ENCODE peak calls at places on chromosomes 4 and X, in five cellular contexts. One of them, this sample, is unnamed.

GRCh38 chr4:8185280-8185679 is 13.8 kb upstream of the SH3TC1 start:
- DNase-seq in astrocyte: peak
- DNase-seq in IMR-90: peak
- DNase-seq in lower leg skin: no peak
- DNase-seq in bronchial epithelial cell: peak
- DNase-seq in this sample: peak

GRCh38 chr4:105808459-105809041 is 86.7 kb upstream of the NPNT start:
- DNase-seq in bronchial epithelial cell: peak
- DNase-seq in IMR-90: peak
- DNase-seq in lower leg skin: no peak
- DNase-seq in astrocyte: peak
- DNase-seq in this sample: peak

GRCh38 chrX:67503453-67503852 is 40.4 kb upstream of the AR start:
- DNase-seq in bronchial epithelial cell: no peak
- DNase-seq in astrocyte: no peak
- DNase-seq in IMR-90: no peak
- DNase-seq in lower leg skin: no peak
- DNase-seq in this sample: no peak

GRCh38 chrX:100587846-100588245 is 3.1 kb downstream of the TNMD start:
- DNase-seq in lower leg skin: no peak
- DNase-seq in bronchial epithelial cell: no peak
- DNase-seq in astrocyte: no peak
- DNase-seq in IMR-90: no peak
- DNase-seq in this sample: no peak

GRCh38 chrX:121496966-121497365 is 449.6 kb downstream of the GLUD2 start:
- DNase-seq in lower leg skin: no peak
- DNase-seq in astrocyte: peak
- DNase-seq in bronchial epithelial cell: no peak
- DNase-seq in IMR-90: no peak
- DNase-seq in this sample: peak

GRCh38 chr4:108852691-108853090 is 89.8 kb upstream of the ETNPPL start:
- DNase-seq in bronchial epithelial cell: no peak
- DNase-seq in lower leg skin: no peak
- DNase-seq in IMR-90: no peak
- DNase-seq in astrocyte: no peak
- DNase-seq in this sample: no peak

GRCh38 chr4:74410272-74410671 is 34.7 kb upstream of the AREG start:
- DNase-seq in astrocyte: peak
- DNase-seq in bronchial epithelial cell: peak
- DNase-seq in lower leg skin: no peak
- DNase-seq in IMR-90: peak
- DNase-seq in this sample: no peak

GRCh38 chr4:102089850-102090621 is 255.2 kb downstream of the SLC39A8 start:
- DNase-seq in IMR-90: no peak
- DNase-seq in astrocyte: no peak
- DNase-seq in bronchial epithelial cell: no peak
- DNase-seq in lower leg skin: no peak
- DNase-seq in this sample: no peak

GRCh38 chr4:69167300-69167699 is 47.2 kb downstream of the UGT2B11 start:
- DNase-seq in astrocyte: peak
- DNase-seq in IMR-90: peak
- DNase-seq in lower leg skin: no peak
- DNase-seq in bronchial epithelial cell: peak
- DNase-seq in this sample: peak

GRCh38 chrX:17738737-17739535 is 1.6 kb downstream of the SCML1 start:
- DNase-seq in bronchial epithelial cell: no peak
- DNase-seq in astrocyte: peak
- DNase-seq in lower leg skin: no peak
- DNase-seq in IMR-90: no peak
- DNase-seq in this sample: no peak

GRCh38 chrX:153884136-153885076 is 1.6 kb downstream of the L1CAM start:
- DNase-seq in lower leg skin: no peak
- DNase-seq in IMR-90: no peak
- DNase-seq in bronchial epithelial cell: peak
- DNase-seq in astrocyte: no peak
- DNase-seq in this sample: no peak

GRCh38 chr4:47526281-47526680 is 41.2 kb downstream of the ATP10D start:
- DNase-seq in bronchial epithelial cell: peak
- DNase-seq in astrocyte: peak
- DNase-seq in lower leg skin: no peak
- DNase-seq in IMR-90: peak
- DNase-seq in this sample: no peak

GRCh38 chrX:148316446-148316845 is 184.0 kb upstream of the AFF2 start:
- DNase-seq in astrocyte: no peak
- DNase-seq in IMR-90: no peak
- DNase-seq in bronchial epithelial cell: no peak
- DNase-seq in lower leg skin: no peak
- DNase-seq in this sample: no peak

GRCh38 chr4:3781193-3781886 is 15.2 kb downstream of the ADRA2C start:
- DNase-seq in bronchial epithelial cell: no peak
- DNase-seq in astrocyte: no peak
- DNase-seq in lower leg skin: no peak
- DNase-seq in IMR-90: no peak
- DNase-seq in this sample: no peak

GRCh38 chr4:82515705-82516104 is 46.1 kb downstream of the TMEM150C start:
- DNase-seq in lower leg skin: no peak
- DNase-seq in bronchial epithelial cell: peak
- DNase-seq in astrocyte: peak
- DNase-seq in IMR-90: peak
- DNase-seq in this sample: peak

GRCh38 chr4:168836482-168836881 is 173.6 kb downstream of the CBR4 start:
- DNase-seq in bronchial epithelial cell: no peak
- DNase-seq in IMR-90: no peak
- DNase-seq in lower leg skin: no peak
- DNase-seq in astrocyte: no peak
- DNase-seq in this sample: no peak

GRCh38 chrX:9195199-9195880 is 161.4 kb upstream of the FAM9B start:
- DNase-seq in IMR-90: no peak
- DNase-seq in lower leg skin: no peak
- DNase-seq in bronchial epithelial cell: no peak
- DNase-seq in astrocyte: no peak
- DNase-seq in this sample: no peak

GRCh38 chr4:189126040-189126439 is 814.6 kb upstream of the FRG1 start:
- DNase-seq in IMR-90: no peak
- DNase-seq in lower leg skin: no peak
- DNase-seq in astrocyte: no peak
- DNase-seq in bronchial epithelial cell: no peak
- DNase-seq in this sample: no peak

GRCh38 chr4:23654791-23655190 is 235.1 kb downstream of the PPARGC1A start:
- DNase-seq in IMR-90: no peak
- DNase-seq in lower leg skin: no peak
- DNase-seq in astrocyte: peak
- DNase-seq in bronchial epithelial cell: peak
- DNase-seq in this sample: peak

GRCh38 chr4:166165829-166166420 is 292.9 kb downstream of the TLL1 start:
- DNase-seq in bronchial epithelial cell: peak
- DNase-seq in IMR-90: peak
- DNase-seq in lower leg skin: no peak
- DNase-seq in astrocyte: peak
- DNase-seq in this sample: peak

GRCh38 chrX:153969904-153970397 is 1.7 kb downstream of the HCFC1 start:
- DNase-seq in astrocyte: peak
- DNase-seq in lower leg skin: peak
- DNase-seq in bronchial epithelial cell: no peak
- DNase-seq in IMR-90: peak
- DNase-seq in this sample: peak

GRCh38 chr4:7944568-7945220 is 5.0 kb upstream of the AFAP1 start:
- DNase-seq in lower leg skin: peak
- DNase-seq in IMR-90: peak
- DNase-seq in bronchial epithelial cell: no peak
- DNase-seq in astrocyte: no peak
- DNase-seq in this sample: no peak

GRCh38 chrX:45515262-45516215 is 314.9 kb upstream of the DIPK2B start:
- DNase-seq in IMR-90: peak
- DNase-seq in lower leg skin: peak
- DNase-seq in bronchial epithelial cell: peak
- DNase-seq in astrocyte: peak
- DNase-seq in this sample: peak

GRCh38 chr4:11467931-11468330 is 39.2 kb upstream of the HS3ST1 start:
- DNase-seq in lower leg skin: no peak
- DNase-seq in astrocyte: no peak
- DNase-seq in IMR-90: no peak
- DNase-seq in bronchial epithelial cell: no peak
- DNase-seq in this sample: no peak

GRCh38 chr4:176709417-176709816 is 83.3 kb downstream of the VEGFC start:
- DNase-seq in bronchial epithelial cell: peak
- DNase-seq in lower leg skin: no peak
- DNase-seq in IMR-90: no peak
- DNase-seq in astrocyte: peak
- DNase-seq in this sample: peak

GRCh38 chr4:177384856-177385396 is 57.3 kb downstream of the AGA start:
- DNase-seq in lower leg skin: no peak
- DNase-seq in IMR-90: no peak
- DNase-seq in astrocyte: no peak
- DNase-seq in bronchial epithelial cell: no peak
- DNase-seq in this sample: no peak

GRCh38 chr4:99885063-99885664 is 9.1 kb downstream of the LAMTOR3 start:
- DNase-seq in lower leg skin: no peak
- DNase-seq in astrocyte: peak
- DNase-seq in bronchial epithelial cell: peak
- DNase-seq in IMR-90: peak
- DNase-seq in this sample: peak

GRCh38 chr4:71639380-71639779 is 144.5 kb downstream of the GC start:
- DNase-seq in IMR-90: no peak
- DNase-seq in lower leg skin: no peak
- DNase-seq in astrocyte: no peak
- DNase-seq in bronchial epithelial cell: no peak
- DNase-seq in this sample: no peak

GRCh38 chr4:121690001-121690400 is 6.8 kb downstream of the ANXA5 start:
- DNase-seq in IMR-90: peak
- DNase-seq in bronchial epithelial cell: peak
- DNase-seq in lower leg skin: no peak
- DNase-seq in astrocyte: peak
- DNase-seq in this sample: peak

GRCh38 chr4:33060873-33061542 is 2340.8 kb downstream of the PCDH7 start:
- DNase-seq in IMR-90: peak
- DNase-seq in astrocyte: peak
- DNase-seq in lower leg skin: no peak
- DNase-seq in bronchial epithelial cell: peak
- DNase-seq in this sample: peak

GRCh38 chrX:120000490-120001246 is 57.1 kb upstream of the NKAP start:
- DNase-seq in bronchial epithelial cell: peak
- DNase-seq in astrocyte: no peak
- DNase-seq in IMR-90: peak
- DNase-seq in lower leg skin: no peak
- DNase-seq in this sample: no peak

GRCh38 chr4:1305261-1305711 is 15.6 kb downstream of the MAEA start:
- DNase-seq in IMR-90: no peak
- DNase-seq in lower leg skin: no peak
- DNase-seq in astrocyte: no peak
- DNase-seq in bronchial epithelial cell: no peak
- DNase-seq in this sample: no peak

GRCh38 chrX:151701531-151701930 is 6.3 kb downstream of the PRRG3 start:
- DNase-seq in lower leg skin: peak
- DNase-seq in bronchial epithelial cell: no peak
- DNase-seq in astrocyte: no peak
- DNase-seq in IMR-90: no peak
- DNase-seq in this sample: no peak

GRCh38 chr4:76091052-76091451 is 16.5 kb downstream of the ART3 start:
- DNase-seq in IMR-90: no peak
- DNase-seq in lower leg skin: no peak
- DNase-seq in bronchial epithelial cell: peak
- DNase-seq in astrocyte: no peak
- DNase-seq in this sample: no peak

GRCh38 chr4:147772459-147772969 is 40.6 kb downstream of the ARHGAP10 start:
- DNase-seq in bronchial epithelial cell: peak
- DNase-seq in IMR-90: peak
- DNase-seq in astrocyte: peak
- DNase-seq in lower leg skin: no peak
- DNase-seq in this sample: peak

DNA sequence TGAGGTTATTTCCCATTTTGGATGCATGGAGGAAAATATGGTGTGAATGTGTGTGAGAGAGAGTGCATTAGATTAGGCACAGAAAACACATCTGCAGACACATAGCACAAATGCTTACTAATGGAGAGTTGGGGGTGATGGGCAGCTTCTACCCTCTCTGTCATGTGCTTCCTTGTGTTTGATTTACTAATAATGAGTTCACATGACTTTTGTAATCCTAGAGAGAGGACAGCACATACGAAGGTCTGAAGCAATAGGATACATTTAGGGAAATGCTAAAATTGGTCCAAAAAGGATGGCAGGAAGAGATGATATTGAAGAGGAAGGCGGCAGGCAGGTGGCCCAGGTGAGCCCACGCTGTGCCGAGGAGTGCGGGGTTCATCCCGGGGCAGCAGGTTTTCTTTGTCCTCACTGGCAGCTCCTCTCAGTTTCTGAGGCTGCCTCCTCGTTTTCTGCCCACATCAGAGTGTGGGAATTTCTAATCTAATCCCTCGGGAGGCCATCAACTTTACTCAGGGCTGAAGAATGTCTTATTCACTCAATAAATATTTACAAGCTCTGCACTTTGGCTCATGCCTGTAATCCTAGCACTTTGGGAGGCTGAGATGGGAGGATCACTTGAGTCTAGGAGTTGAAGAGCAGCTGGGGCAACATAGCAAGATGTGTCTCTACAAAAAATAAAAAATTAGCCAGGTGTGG is 15.9 kb upstream of the MAP9 start:
- DNase-seq in bronchial epithelial cell: peak
- DNase-seq in astrocyte: peak
- DNase-seq in IMR-90: peak
- DNase-seq in lower leg skin: no peak
- DNase-seq in this sample: peak
- H3K4me3 ChIP-seq in bronchial epithelial cell: no peak
- H3K4me3 ChIP-seq in astrocyte: peak
- H3K4me3 ChIP-seq in IMR-90: no peak
- H3K4me3 ChIP-seq in lower leg skin: no peak
- H3K4me3 ChIP-seq in this sample: no peak

DNA sequence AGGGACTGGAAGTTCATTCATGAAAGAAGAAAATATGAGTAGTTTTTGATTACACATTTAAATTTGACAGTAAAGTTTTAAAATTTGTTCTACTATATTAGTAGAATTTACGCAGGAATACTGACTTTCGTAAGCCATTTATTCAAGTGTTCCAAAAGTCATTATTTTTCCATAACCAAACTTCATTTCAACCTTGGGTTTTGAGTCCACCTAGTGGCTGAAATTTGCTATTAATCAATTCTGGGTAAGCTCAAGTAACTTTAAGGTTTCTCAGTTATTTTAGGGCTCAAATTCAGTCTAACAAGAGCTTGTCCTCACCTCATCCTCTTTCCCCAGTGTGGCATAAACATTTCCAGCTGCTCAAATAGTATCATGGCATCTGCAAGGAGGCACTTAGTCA is 175.4 kb downstream of the SH3BGRL start:
- DNase-seq in astrocyte: peak
- DNase-seq in bronchial epithelial cell: peak
- DNase-seq in lower leg skin: no peak
- DNase-seq in IMR-90: peak
- DNase-seq in this sample: peak
- TF ChIP-seq CTCF in astrocyte: peak
- TF ChIP-seq CTCF in bronchial epithelial cell: no peak
- TF ChIP-seq CTCF in lower leg skin: no peak
- TF ChIP-seq CTCF in IMR-90: peak
- TF ChIP-seq CTCF in this sample: peak

GRCh38 chr4:112378858-112379257 is 81.7 kb downstream of the ALPK1 start:
- DNase-seq in bronchial epithelial cell: no peak
- DNase-seq in IMR-90: no peak
- DNase-seq in astrocyte: no peak
- DNase-seq in lower leg skin: no peak
- DNase-seq in this sample: no peak
- H3K4me3 ChIP-seq in bronchial epithelial cell: no peak
- H3K4me3 ChIP-seq in IMR-90: no peak
- H3K4me3 ChIP-seq in astrocyte: no peak
- H3K4me3 ChIP-seq in lower leg skin: no peak
- H3K4me3 ChIP-seq in this sample: no peak

GRCh38 chr4:21507439-21507838 is 441.1 kb downstream of the KCNIP4 start:
- DNase-seq in IMR-90: no peak
- DNase-seq in astrocyte: no peak
- DNase-seq in lower leg skin: no peak
- DNase-seq in bronchial epithelial cell: peak
- DNase-seq in this sample: peak
- TF ChIP-seq CTCF in IMR-90: no peak
- TF ChIP-seq CTCF in astrocyte: peak
- TF ChIP-seq CTCF in lower leg skin: no peak
- TF ChIP-seq CTCF in bronchial epithelial cell: peak
- TF ChIP-seq CTCF in this sample: peak

This sample was measured in fibroblast of pulmonary artery.